ENCODE peak calls at places on chromosomes 1 and 21, in four cellular contexts. T is GM12865, U is A673, Y is choroid plexus epithelial cell. M is an unnamed sample.

GRCh38 chr1:167746988-167747655 is 25.3 kb downstream of the MPZL1 start:
- DNase-seq in Y (no peak), T (no peak), U (no peak), M (no peak)

GRCh38 chr21:37699024-37699770 is 217.1 kb downstream of the KCNJ6 start:
- DNase-seq in T (no peak), Y (no peak), U (no peak), M (no peak)

GRCh38 chr21:37974081-37974480 is 57.8 kb upstream of the KCNJ6 start:
- DNase-seq in U (no peak), Y (peak), T (no peak), M (no peak)

GRCh38 chr1:34511802-34512201 is 243.0 kb upstream of the GJB5 start:
- DNase-seq in U (no peak), Y (no peak), T (no peak), M (no peak)

GRCh38 chr1:56557746-56558145 is 21.6 kb downstream of the PLPP3 start:
- DNase-seq in Y (no peak), U (no peak), T (no peak), M (no peak)

GRCh38 chr1:234773936-234774677 is 164.1 kb upstream of the IRF2BP2 start:
- DNase-seq in U (no peak), T (no peak), Y (no peak), M (no peak)

GRCh38 chr21:26131554-26131953 is 39.0 kb downstream of the APP start:
- DNase-seq in U (no peak), Y (no peak), T (no peak), M (no peak)

GRCh38 chr1:38047603-38048146 is 1.1 kb upstream of the POU3F1 start:
- DNase-seq in T (no peak), U (no peak), Y (no peak), M (no peak)

GRCh38 chr1:156726549-156727226 is 1.6 kb upstream of the METTL25B start:
- DNase-seq in T (peak), U (peak), Y (peak), M (peak)

GRCh38 chr1:107547363-107548155 is 406.7 kb downstream of the NTNG1 start:
- DNase-seq in T (no peak), U (no peak), Y (no peak), M (no peak)

GRCh38 chr1:177913762-177914540 is 55.9 kb downstream of the SEC16B start:
- DNase-seq in U (peak), Y (peak), T (peak), M (no peak)

GRCh38 chr1:107277022-107277421 is 136.2 kb downstream of the NTNG1 start:
- DNase-seq in U (peak), Y (peak), T (peak), M (no peak)

GRCh38 chr1:227894306-227894721 is 53.4 kb downstream of the WNT9A start:
- DNase-seq in Y (no peak), T (no peak), U (no peak), M (no peak)

GRCh38 chr1:25642710-25643109 is 26.1 kb downstream of the MAN1C1 start:
- DNase-seq in U (no peak), Y (peak), T (peak), M (peak)

GRCh38 chr1:93317207-93317606 is 28.5 kb upstream of the DR1 start:
- DNase-seq in Y (no peak), U (no peak), T (no peak), M (no peak)

GRCh38 chr21:46461909-46462308 is 3.2 kb downstream of the DIP2A start:
- DNase-seq in U (no peak), Y (no peak), T (no peak), M (no peak)

GRCh38 chr1:160376525-160377131 is 9.8 kb downstream of the NHLH1 start:
- DNase-seq in Y (peak), U (peak), T (peak), M (peak)

GRCh38 chr1:52876843-52877242 is 34.3 kb downstream of the ZYG11A start:
- DNase-seq in T (no peak), Y (peak), U (no peak), M (no peak)

GRCh38 chr1:183676515-183677189 is 23.5 kb upstream of the APOBEC4 start:
- DNase-seq in T (no peak), U (peak), Y (peak), M (no peak)

GRCh38 chr1:186762653-186763052 is 66.1 kb upstream of the PLA2G4A start:
- DNase-seq in T (no peak), Y (no peak), U (no peak), M (no peak)
- TF ChIP-seq CTCF in T (no peak), Y (no peak), U (no peak), M (no peak)

DNA sequence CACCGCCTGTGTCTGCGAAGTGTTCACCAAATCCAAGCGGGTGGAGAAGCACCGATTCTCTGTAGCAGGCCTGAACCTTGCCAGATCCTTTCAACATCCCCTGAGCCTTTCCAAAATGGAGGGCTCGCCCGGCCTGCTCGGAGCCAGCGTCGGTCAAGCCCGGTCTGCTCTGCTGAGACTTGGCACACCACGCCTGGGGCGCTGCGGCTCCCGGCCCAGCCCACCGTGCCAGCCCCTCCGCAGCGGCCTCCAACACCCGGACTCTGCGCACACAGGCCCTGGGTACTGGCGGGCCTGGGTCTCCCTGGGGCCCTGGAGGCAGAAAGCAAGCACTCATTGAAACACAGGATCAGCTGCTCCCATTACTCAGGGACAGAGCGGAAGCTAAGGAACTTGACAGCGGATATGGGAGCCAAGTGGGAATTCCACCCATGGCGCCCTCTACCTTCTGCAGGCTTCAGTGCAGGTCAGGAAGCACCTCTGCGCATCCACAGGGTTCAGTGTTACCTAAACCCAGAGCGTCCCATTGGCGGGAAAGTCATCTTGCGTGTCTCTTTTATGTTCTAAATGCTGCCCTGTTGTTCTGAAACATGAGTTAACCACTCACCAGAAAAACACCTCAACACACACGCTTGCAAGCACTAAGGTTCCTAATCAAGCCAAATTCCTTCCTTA is 159.9 kb downstream of the ZBTB18 start:
- DNase-seq in Y (no peak), T (no peak), U (peak), M (no peak)
- TF ChIP-seq CTCF in Y (peak), T (peak), U (peak), M (no peak)

GRCh38 chr1:204280562-204280961 is 66.8 kb upstream of the GOLT1A start:
- DNase-seq in T (no peak), Y (no peak), U (no peak), M (no peak)
- TF ChIP-seq CTCF in T (no peak), Y (no peak), U (no peak), M (no peak)

GRCh38 chr1:201080135-201080534 is 32.1 kb downstream of the CACNA1S start:
- DNase-seq in U (no peak), Y (no peak), T (no peak), M (no peak)
- TF ChIP-seq CTCF in U (no peak), Y (no peak), T (no peak), M (no peak)

GRCh38 chr1:169486281-169486904 is 649 bp upstream of the SLC19A2 start:
- DNase-seq in Y (peak), U (no peak), T (no peak), M (no peak)

GRCh38 chr1:169484107-169484506 is 1.6 kb downstream of the SLC19A2 start:
- DNase-seq in Y (no peak), U (no peak), T (no peak), M (no peak)

GRCh38 chr1:169487153-169487552 is 1.4 kb upstream of the SLC19A2 start:
- DNase-seq in U (peak), T (no peak), Y (no peak), M (no peak)

GRCh38 chr1:169484683-169485426 is 889 bp downstream of the SLC19A2 start:
- DNase-seq in Y (peak), U (peak), T (peak), M (peak)

DNA sequence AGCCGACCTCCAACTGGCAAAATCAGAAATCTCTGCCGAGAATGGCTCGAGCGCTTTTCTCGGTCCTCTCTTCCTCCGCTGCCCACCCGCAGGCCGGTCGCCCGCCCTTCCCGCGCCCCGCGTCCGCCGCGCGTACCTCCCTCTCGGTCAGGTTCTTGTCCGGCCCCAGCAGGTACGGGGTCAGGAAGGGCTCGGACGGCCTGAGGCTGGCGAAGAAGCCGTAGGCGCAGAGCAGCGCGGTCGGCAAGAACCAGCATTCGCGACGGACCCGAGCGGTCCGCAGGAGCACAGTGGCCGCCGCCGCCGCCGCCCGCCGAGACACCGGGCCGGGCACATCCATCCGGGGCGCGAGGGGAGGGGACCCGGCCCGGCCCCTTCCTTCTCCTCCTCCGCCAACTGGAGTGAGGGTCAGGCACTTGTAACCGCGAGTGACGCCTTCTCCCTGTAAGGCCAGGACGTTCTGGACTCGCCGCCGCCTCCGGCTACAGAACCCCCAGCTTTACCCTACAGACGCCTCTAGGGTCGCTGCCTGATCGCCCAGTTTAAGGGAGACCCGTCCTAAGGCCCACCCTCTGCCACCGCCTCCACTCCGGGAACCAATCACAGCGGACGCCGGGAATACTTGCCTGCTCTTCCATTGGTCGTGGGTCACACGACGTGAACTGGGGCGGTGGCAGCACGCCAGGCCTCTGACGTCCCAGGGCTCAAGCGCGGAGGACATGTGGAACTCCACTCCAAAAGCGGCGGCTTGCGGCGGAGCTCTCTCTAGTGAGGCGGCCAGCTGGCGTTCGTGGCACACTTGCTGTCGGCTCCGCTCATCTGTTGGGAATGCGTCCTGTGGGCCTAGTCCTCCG is at the start of gene SLC19A2:
- DNase-seq in Y (peak), T (peak), U (peak), M (peak)
- TF ChIP-seq CTCF in Y (peak), T (peak), U (peak), M (no peak)

GRCh38 chr1:100750002-100750885 is 30.7 kb downstream of the VCAM1 start:
- DNase-seq in Y (no peak), U (peak), T (no peak), M (no peak)
- TF ChIP-seq CTCF in Y (no peak), U (peak), T (no peak), M (no peak)

GRCh38 chr1:103461171-103462105 is 64.1 kb upstream of the RNPC3 start:
- DNase-seq in U (peak), T (peak), Y (peak), M (peak)
- TF ChIP-seq CTCF in U (peak), T (peak), Y (peak), M (peak)

GRCh38 chr1:193103759-193104495 is 1.3 kb downstream of the GLRX2 start:
- DNase-seq in U (no peak), T (no peak), Y (peak), M (peak)
- TF ChIP-seq CTCF in U (no peak), T (no peak), Y (no peak), M (no peak)